ENCODE peak calls at places on chromosomes 7 and 10, in five cellular contexts. Z is IMR-90, H is H1, E is SK-N-SH, B is K562. R is an unnamed sample.

GRCh38 chr7:101912711-101913110 is 95.3 kb downstream of the CUX1 start:
- DNase-seq in B (no peak), H (no peak), Z (peak), E (no peak), R (no peak)

GRCh38 chr7:128902761-128903585 is 7.5 kb downstream of the KCP start:
- DNase-seq in E (peak), Z (peak), H (no peak), B (peak), R (no peak)

GRCh38 chr7:145265180-145265579 is 429.3 kb upstream of the TPK1 start:
- DNase-seq in H (no peak), B (no peak), Z (no peak), E (no peak), R (no peak)

GRCh38 chr7:44633254-44634186 is 27.1 kb downstream of the OGDH start:
- DNase-seq in E (no peak), B (no peak), Z (peak), H (no peak), R (no peak)

GRCh38 chr7:7653568-7654187 is 13.1 kb downstream of the UMAD1 start:
- DNase-seq in E (peak), Z (no peak), B (peak), H (no peak), R (peak)

GRCh38 chr7:92643821-92644220 is 53.6 kb upstream of the FAM133B start:
- DNase-seq in Z (no peak), E (no peak), B (no peak), H (no peak), R (no peak)

GRCh38 chr10:104293021-104293420 is 24.0 kb downstream of the GSTO2 start:
- DNase-seq in H (no peak), Z (peak), B (no peak), E (no peak), R (no peak)

GRCh38 chr10:123948030-123948823 is 56.6 kb upstream of the CPXM2 start:
- DNase-seq in E (no peak), Z (no peak), B (no peak), H (no peak), R (no peak)

GRCh38 chr10:124225029-124225467 is 131.7 kb upstream of the CHST15 start:
- DNase-seq in Z (no peak), H (no peak), E (no peak), B (no peak), R (no peak)

GRCh38 chr7:111107989-111108388 is 17.1 kb downstream of the LRRN3 start:
- DNase-seq in H (no peak), Z (no peak), B (no peak), E (peak), R (no peak)

GRCh38 chr7:15178065-15178464 is 275.5 kb upstream of the DGKB start:
- DNase-seq in B (no peak), H (no peak), E (no peak), Z (peak), R (no peak)

GRCh38 chr10:94199565-94199964 is 163.2 kb downstream of the NOC3L start:
- DNase-seq in H (no peak), E (no peak), Z (no peak), B (no peak), R (no peak)

GRCh38 chr10:93468532-93469213 is 13.5 kb downstream of the MYOF start:
- DNase-seq in B (no peak), E (no peak), H (no peak), Z (peak), R (peak)

GRCh38 chr7:140541513-140542192 is 62.3 kb upstream of the MKRN1 start:
- DNase-seq in B (peak), H (peak), Z (peak), E (peak), R (peak)

GRCh38 chr10:86684305-86684704 is 16.0 kb downstream of the LDB3 start:
- DNase-seq in B (peak), Z (peak), H (no peak), E (peak), R (no peak)

GRCh38 chr10:86269332-86269731 is 97.3 kb downstream of the GRID1 start:
- DNase-seq in Z (no peak), B (no peak), E (no peak), H (no peak), R (no peak)

GRCh38 chr10:4767033-4767814 is 58.8 kb upstream of the AKR1E2 start:
- DNase-seq in E (peak), B (no peak), H (no peak), Z (peak), R (peak)

GRCh38 chr7:66871076-66871475 is 49.9 kb upstream of the TMEM248 start:
- DNase-seq in E (no peak), Z (no peak), B (no peak), H (no peak), R (no peak)

GRCh38 chr10:69057951-69058297 is 30.0 kb upstream of the SRGN start:
- DNase-seq in Z (peak), E (no peak), B (no peak), H (no peak), R (no peak)

GRCh38 chr7:35390146-35390545 is 136.2 kb upstream of the TBX20 start:
- DNase-seq in H (no peak), E (no peak), Z (no peak), B (no peak), R (no peak)

GRCh38 chr7:98823226-98823625 is 46.6 kb downstream of the TMEM130 start:
- DNase-seq in B (no peak), Z (no peak), E (no peak), H (no peak), R (no peak)

GRCh38 chr10:71282323-71282680 is 36.8 kb upstream of the SLC29A3 start:
- DNase-seq in Z (no peak), E (no peak), B (no peak), H (no peak), R (no peak)

GRCh38 chr7:18320971-18321567 is 174.5 kb upstream of the HDAC9 start:
- DNase-seq in Z (peak), E (peak), B (peak), H (no peak), R (peak)

GRCh38 chr10:62742447-62743105 is 61.9 kb upstream of the ADO start:
- DNase-seq in E (no peak), H (no peak), B (no peak), Z (peak), R (no peak)

GRCh38 chr7:137642467-137642866 is 204.3 kb downstream of the DGKI start:
- DNase-seq in H (no peak), B (no peak), Z (peak), E (no peak), R (no peak)

GRCh38 chr7:6188395-6188794 is 84.0 kb downstream of the CYTH3 start:
- DNase-seq in E (no peak), B (no peak), H (no peak), Z (no peak), R (no peak)

GRCh38 chr10:91745086-91745831 is 53.0 kb upstream of the TNKS2 start:
- DNase-seq in B (no peak), Z (no peak), E (no peak), H (peak), R (peak)

GRCh38 chr7:123715198-123715597 is 33.6 kb downstream of the WASL start:
- DNase-seq in H (no peak), Z (peak), E (no peak), B (no peak), R (no peak)

GRCh38 chr7:17497549-17498193 is 199.2 kb downstream of the AHR start:
- DNase-seq in E (no peak), B (no peak), Z (no peak), H (no peak), R (no peak)

GRCh38 chr10:73480158-73480557 is 15.7 kb downstream of the PPP3CB start:
- DNase-seq in E (no peak), Z (peak), B (no peak), H (no peak), R (no peak)

GRCh38 chr7:73828107-73828803 is 2.5 kb upstream of the CLDN4 start:
- DNase-seq in Z (peak), H (no peak), E (peak), B (peak), R (peak)

GRCh38 chr10:119025336-119025735 is 4.2 kb upstream of the NANOS1 start:
- DNase-seq in Z (peak), H (no peak), B (no peak), E (peak), R (no peak)

GRCh38 chr10:558331-558730 is 131.1 kb downstream of the DIP2C start:
- DNase-seq in E (no peak), B (no peak), H (no peak), Z (no peak), R (no peak)

GRCh38 chr10:17428616-17429097 is 25.7 kb downstream of the ST8SIA6 start:
- DNase-seq in B (peak), Z (no peak), H (no peak), E (no peak), R (no peak)

GRCh38 chr10:110774069-110775021 is 97.4 kb upstream of the PDCD4 start:
- DNase-seq in E (no peak), B (peak), Z (peak), H (no peak), R (peak)

GRCh38 chr7:156781972-156782371 is 111.0 kb downstream of the LMBR1 start:
- DNase-seq in B (no peak), H (no peak), E (no peak), Z (no peak), R (no peak)

GRCh38 chr10:22486431-22486830 is 141.1 kb downstream of the SPAG6 start:
- DNase-seq in B (no peak), H (no peak), Z (no peak), E (no peak), R (no peak)

GRCh38 chr10:22491931-22492615 is 146.8 kb downstream of the SPAG6 start:
- DNase-seq in E (no peak), B (no peak), H (no peak), Z (no peak), R (no peak)

GRCh38 chr10:22491480-22491879 is 146.2 kb downstream of the SPAG6 start:
- DNase-seq in Z (no peak), H (no peak), B (no peak), E (no peak), R (no peak)

GRCh38 chr10:22489975-22490374 is 144.7 kb downstream of the SPAG6 start:
- DNase-seq in B (no peak), E (no peak), H (no peak), Z (no peak), R (no peak)

DNA sequence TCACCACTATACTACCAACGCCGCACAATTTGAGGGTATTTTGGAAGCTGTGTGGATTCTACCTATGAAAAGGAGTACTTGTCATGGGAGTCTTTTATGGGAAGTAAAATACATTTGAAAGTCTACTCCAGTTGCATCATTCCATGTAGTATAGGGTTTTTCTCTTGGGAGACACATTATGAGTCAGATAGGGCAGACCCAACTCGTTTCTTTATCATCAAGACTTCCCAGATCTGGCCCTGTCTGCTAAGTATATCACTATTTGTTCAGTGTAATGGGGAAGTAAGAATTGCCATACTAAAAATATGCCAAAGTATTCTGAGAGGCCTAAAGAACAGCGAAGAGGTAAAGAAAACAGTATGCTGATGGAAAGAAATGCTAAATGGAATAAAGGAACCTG is 144.2 kb downstream of the SPAG6 start:
- DNase-seq in H (no peak), B (no peak), Z (no peak), E (no peak), R (no peak)
- TF ChIP-seq RFX5 in H (no peak), B (no peak), Z (no peak), E (no peak), R (no peak)

DNA sequence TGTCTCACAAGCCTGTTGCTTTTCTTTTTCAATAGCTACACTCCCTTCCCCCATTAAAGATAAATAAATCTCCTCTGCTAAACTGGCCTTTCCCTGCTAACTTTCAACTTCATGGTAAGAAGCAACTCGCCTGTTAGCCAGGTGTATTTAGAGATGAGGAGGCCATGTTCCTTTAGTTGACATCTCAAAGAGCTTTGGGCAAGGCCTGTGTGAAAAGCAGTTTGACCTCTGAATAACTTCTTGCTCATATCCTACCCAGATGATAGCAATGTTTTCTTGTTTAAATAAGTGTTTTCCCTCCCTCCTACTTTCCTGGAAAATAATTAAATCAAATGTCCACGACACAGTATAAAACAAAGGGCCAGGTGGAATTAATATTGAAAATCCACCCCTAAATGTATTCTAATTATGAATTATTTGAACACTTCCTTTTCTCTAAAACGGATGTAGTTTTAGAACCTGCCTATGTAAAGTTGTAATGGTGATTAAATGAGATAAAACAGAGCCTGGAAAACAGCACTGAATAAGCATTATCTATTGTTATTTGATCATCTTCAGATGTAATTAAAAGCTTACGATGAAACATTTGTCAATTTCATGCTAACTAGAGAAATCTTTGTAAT is 78.5 kb downstream of the HGF start:
- DNase-seq in H (no peak), B (no peak), E (no peak), Z (peak), R (no peak)
- H3K27ac ChIP-seq in H (no peak), B (no peak), E (peak), Z (peak), R (no peak)

DNA sequence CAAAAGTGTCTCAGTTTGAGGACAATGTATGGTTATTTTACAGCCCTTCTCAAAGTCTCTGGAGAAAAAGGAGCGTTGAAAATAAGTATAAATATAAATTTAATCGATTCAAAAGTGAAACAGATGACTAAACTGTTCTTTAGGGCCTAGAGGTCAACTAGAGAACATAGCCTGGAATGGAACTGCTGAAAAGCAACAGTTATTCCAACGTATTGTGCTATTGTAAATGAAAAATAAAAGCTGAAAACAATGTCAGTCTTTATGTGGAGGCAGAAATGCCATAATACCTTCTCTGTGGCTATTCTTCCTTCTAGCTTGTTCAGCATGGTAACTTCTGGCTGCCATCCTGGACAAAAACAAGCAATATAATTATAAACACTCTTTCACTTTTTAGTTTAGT is 362.5 kb downstream of the ARL4A start:
- DNase-seq in Z (no peak), E (no peak), H (no peak), B (peak), R (no peak)
- TF ChIP-seq RFX5 in Z (no peak), E (no peak), H (no peak), B (no peak), R (no peak)

GRCh38 chr10:67669978-67670377 is 26.0 kb downstream of the CTNNA3 start:
- DNase-seq in H (no peak), Z (peak), B (no peak), E (no peak), R (no peak)
- H3K27ac ChIP-seq in H (no peak), Z (no peak), B (no peak), E (no peak), R (no peak)

GRCh38 chr7:43307522-43307921 is 195.1 kb downstream of the HECW1 start:
- DNase-seq in Z (no peak), E (no peak), B (no peak), H (no peak), R (no peak)

GRCh38 chr7:43302773-43303172 is 190.3 kb downstream of the HECW1 start:
- DNase-seq in E (no peak), H (no peak), B (no peak), Z (no peak), R (no peak)

GRCh38 chr7:43302211-43302711 is 189.8 kb downstream of the HECW1 start:
- DNase-seq in H (no peak), B (no peak), E (no peak), Z (peak), R (no peak)

GRCh38 chr7:43300121-43300520 is 187.7 kb downstream of the HECW1 start:
- DNase-seq in Z (no peak), E (no peak), H (no peak), B (no peak), R (no peak)

GRCh38 chr7:43303740-43304241 is 191.3 kb downstream of the HECW1 start:
- DNase-seq in B (no peak), E (no peak), H (no peak), Z (peak), R (no peak)
- TF ChIP-seq RFX5 in B (no peak), E (no peak), H (no peak), Z (no peak), R (no peak)

GRCh38 chr10:43778571-43778970 is 129.9 kb upstream of the ZNF32 start:
- DNase-seq in H (no peak), B (no peak), E (no peak), Z (no peak), R (no peak)
- H3K27ac ChIP-seq in H (no peak), B (no peak), E (no peak), Z (no peak), R (no peak)

GRCh38 chr7:132009778-132010177 is 453.4 kb upstream of the PODXL start:
- DNase-seq in H (no peak), Z (no peak), B (no peak), E (no peak), R (no peak)
- TF ChIP-seq RFX5 in H (no peak), Z (no peak), B (no peak), E (no peak), R (no peak)